ENCODE peak calls at places on chromosomes 13 and 19, in four cellular contexts. J is IMR-90, C is heart left ventricle, E is ascending aorta. W is an unnamed sample.

GRCh38 chr19:3163230-3163886 is 15.2 kb upstream of the S1PR4 start:
- DNase-seq in J (peak; percentile 43), C (peak; percentile 86), E (no peak), W (peak; percentile 83)

GRCh38 chr13:19169496-19169895 is 12.1 kb downstream of the TUBA3C start:
- DNase-seq in E (no peak), J (no peak), C (no peak), W (no peak)

GRCh38 chr19:8926341-8926740 is 83.9 kb downstream of the MUC16 start:
- DNase-seq in E (no peak), J (no peak), C (no peak), W (no peak)

GRCh38 chr19:6271251-6271650 is 8.5 kb downstream of the MLLT1 start:
- DNase-seq in C (no peak), E (no peak), J (peak; percentile 43), W (no peak)

GRCh38 chr13:112968380-112968909 is 569 bp upstream of the MCF2L start:
- DNase-seq in C (peak; percentile 78), E (no peak), J (no peak), W (peak; percentile 83)

GRCh38 chr13:57877596-57877995 is 246.1 kb downstream of the PCDH17 start:
- DNase-seq in J (no peak), E (no peak), C (no peak), W (no peak)

GRCh38 chr19:49895566-49896297 is 955 bp downstream of the IL4I1 start:
- DNase-seq in C (peak; percentile 47), E (no peak), J (no peak), W (no peak)

GRCh38 chr19:8897106-8897505 is 64.9 kb downstream of the MBD3L1 start:
- DNase-seq in E (no peak), C (no peak), J (no peak), W (no peak)

GRCh38 chr19:13260883-13261653 is 110.9 kb downstream of the IER2 start:
- DNase-seq in C (no peak), J (peak; percentile 93), E (no peak), W (no peak)

GRCh38 chr19:34171539-34171876 is 796 bp upstream of the LSM14A start:
- DNase-seq in J (peak; percentile 93), C (no peak), E (no peak), W (no peak)

GRCh38 chr19:47581605-47582319 is 8.8 kb upstream of the ZNF541 start:
- DNase-seq in E (no peak), J (no peak), C (no peak), W (no peak)

GRCh38 chr13:28805193-28805819 is 14.8 kb upstream of the MTUS2 start:
- DNase-seq in C (no peak), E (no peak), J (no peak), W (no peak)

GRCh38 chr19:18428837-18429674 is 8.9 kb downstream of the ISYNA1 start:
- DNase-seq in J (peak; percentile 72), C (peak; percentile 90), E (no peak), W (peak; percentile 92)

DNA sequence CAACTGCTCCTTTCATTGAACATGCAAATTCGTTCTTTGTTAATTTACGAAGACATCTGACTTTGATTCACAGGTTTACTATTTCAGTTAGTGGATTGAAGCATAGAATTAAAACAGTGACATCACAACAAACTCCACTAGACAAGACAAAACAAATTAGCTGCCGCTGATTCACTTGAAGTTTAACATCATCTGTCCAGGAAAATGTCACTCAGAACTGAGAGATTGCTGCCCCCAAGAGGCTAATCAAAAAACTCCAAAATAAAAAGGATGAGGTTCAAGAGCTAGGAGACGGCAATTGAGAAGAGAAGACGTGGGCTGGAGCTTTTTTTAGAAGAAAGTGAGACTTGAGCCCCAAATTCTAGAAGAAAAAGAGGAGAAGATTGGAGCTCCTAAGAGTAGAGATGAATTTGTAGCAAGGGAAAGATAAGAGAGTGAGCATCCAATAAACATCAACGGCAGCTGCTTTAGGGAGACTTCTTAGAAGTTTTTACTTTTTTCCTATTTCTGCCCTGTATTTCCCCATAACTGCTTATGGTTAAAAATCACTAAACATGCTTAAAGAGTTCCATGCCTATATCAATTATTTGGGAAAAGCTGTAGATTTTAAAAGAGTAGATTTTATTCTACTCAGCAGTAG is 40.8 kb upstream of the TPP2 start:
- DNase-seq in J (peak; percentile 26), C (no peak), E (no peak), W (no peak)
- TF ChIP-seq CTCF in J (peak; percentile 47), C (peak; percentile 48), E (peak; percentile 46), W (peak; percentile 18)

GRCh38 chr19:662207-662961 is 630 bp downstream of the RNF126 start:
- DNase-seq in J (peak; percentile 38), E (no peak), C (peak; percentile 72), W (peak; percentile 89)
- H3K4me1 ChIP-seq in J (peaks cover 14% of the 10 kb centered on the region), E (peaks cover 16% of the 10 kb centered on the region), C (peaks cover 48% of the 10 kb centered on the region), W (peaks cover 4% of the 10 kb centered on the region)

DNA sequence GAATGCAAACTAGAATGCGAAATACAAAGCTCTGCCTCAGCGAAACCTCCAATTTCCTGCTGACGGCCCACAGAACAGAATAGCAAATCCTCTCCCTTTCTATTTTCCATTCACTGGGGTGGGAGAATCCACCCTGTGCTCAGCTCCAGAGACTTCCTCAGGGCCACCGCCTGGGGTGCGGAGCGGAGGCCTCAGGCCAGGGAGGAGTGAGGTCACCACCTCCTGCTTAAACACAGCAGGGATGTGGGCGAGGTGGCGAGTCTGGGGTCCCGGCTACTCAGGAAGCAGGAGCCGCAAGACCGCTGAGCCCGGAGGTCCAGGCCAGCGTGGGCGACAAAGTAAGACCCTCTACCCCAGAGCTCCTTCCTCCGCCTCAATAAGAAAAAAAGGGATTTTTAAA is 666 bp upstream of the ZNF320 start:
- DNase-seq in C (no peak), E (no peak), J (no peak), W (no peak)
- H3K4me3 ChIP-seq in C (peak overlapping the region; percentile 74), E (peak overlapping the region; percentile 77), J (no peak overlapping the region), W (peak overlapping the region; percentile 75)

GRCh38 chr13:42835012-42835411 is 53.6 kb downstream of the FAM216B start:
- DNase-seq in J (no peak), C (no peak), E (no peak), W (no peak)

GRCh38 chr13:42832341-42833153 is 51.2 kb downstream of the FAM216B start:
- DNase-seq in C (no peak), J (peak; percentile 94), E (no peak), W (peak; percentile 58)

GRCh38 chr13:42836930-42837329 is 55.5 kb downstream of the FAM216B start:
- DNase-seq in C (no peak), J (peak; percentile 51), E (no peak), W (no peak)
- TF ChIP-seq CTCF in C (peak; percentile 9), J (peak; percentile 49), E (no peak), W (peak; percentile 43)

GRCh38 chr13:33352023-33352422 is 66.5 kb upstream of the STARD13 start:
- DNase-seq in E (no peak), C (no peak), J (no peak), W (no peak)

GRCh38 chr13:33353646-33354045 is 68.1 kb upstream of the STARD13 start:
- DNase-seq in E (no peak), C (no peak), J (no peak), W (no peak)

GRCh38 chr13:33353210-33353609 is 67.7 kb upstream of the STARD13 start:
- DNase-seq in J (no peak), E (peak; percentile 65), C (peak; percentile 67), W (peak; percentile 78)

GRCh38 chr13:33351324-33351723 is 65.8 kb upstream of the STARD13 start:
- DNase-seq in C (no peak), J (peak; percentile 64), E (no peak), W (no peak)

DNA sequence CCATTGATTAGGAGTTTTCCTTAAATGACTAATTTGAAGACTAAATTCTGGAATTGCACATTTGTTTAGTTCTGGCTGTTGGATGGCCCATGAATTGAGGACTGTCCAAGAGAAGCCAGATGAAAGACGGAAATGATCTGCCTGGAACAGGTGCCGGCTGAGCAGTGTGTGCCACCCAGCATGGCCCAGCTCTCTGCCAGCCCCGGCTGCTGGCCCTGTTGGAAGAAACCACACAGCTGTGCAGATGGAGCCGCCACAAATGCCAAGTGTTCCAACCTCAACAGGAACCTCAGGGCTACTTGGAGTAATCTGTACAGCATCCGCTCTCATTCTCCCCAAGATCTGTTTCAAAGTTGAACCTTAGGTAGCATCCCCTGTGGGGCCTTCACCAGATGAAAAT is 67.0 kb upstream of the STARD13 start:
- DNase-seq in E (no peak), J (no peak), C (no peak), W (no peak)
- H3K4me1 ChIP-seq in E (peaks cover 5% of the 10 kb centered on the region), J (peaks cover 11% of the 10 kb centered on the region), C (peaks cover 10% of the 10 kb centered on the region), W (no peaks in the 10 kb centered on the region)

W was measured in Peyer's patch.